ENCODE peak calls at places on chromosomes 12 and 14, in nine cellular contexts. E is activated CD4-positive, alpha-beta T cell treated with anti-CD3 and anti-CD28 coated beads, Interleukin-2, amount 50 U/mL, for 4 hours; K is HTR-8/SVneo; G is midbrain; J is iris pigment epithelial cell; Y is head of caudate nucleus; W is T-helper 1 cell; A is fibroblast of mammary gland; H is astrocyte of the spinal cord. D is an unnamed sample.

GRCh38 chr12:28611115-28611435 is 420.8 kb downstream of the CCDC91 start:
- DNase-seq in W (no peak), G (no peak), A (peak), J (peak), H (peak), K (no peak), Y (no peak), E (no peak), D (no peak)

GRCh38 chr14:43901950-43902349 is 605.1 kb downstream of the FSCB start:
- DNase-seq in A (no peak), W (no peak), G (no peak), K (no peak), Y (no peak), E (no peak), J (no peak), H (no peak), D (no peak)

GRCh38 chr12:103810108-103810507 is 30.9 kb downstream of the NT5DC3 start:
- DNase-seq in H (no peak), A (no peak), J (no peak), E (no peak), Y (no peak), K (no peak), W (no peak), G (no peak), D (no peak)

GRCh38 chr14:99039316-99040041 is 232.5 kb downstream of the BCL11B start:
- DNase-seq in H (no peak), J (no peak), E (no peak), A (no peak), Y (no peak), K (no peak), G (no peak), W (no peak), D (no peak)

GRCh38 chr14:61681413-61681812 is 13.9 kb upstream of the HIF1A start:
- DNase-seq in A (no peak), G (no peak), K (no peak), W (no peak), Y (no peak), J (no peak), E (no peak), H (no peak), D (no peak)

GRCh38 chr12:21725731-21726130 is 48.8 kb downstream of the KCNJ8 start:
- DNase-seq in K (no peak), W (no peak), A (no peak), J (no peak), E (no peak), Y (no peak), H (no peak), G (no peak), D (no peak)

GRCh38 chr14:100531591-100532121 is 55.6 kb downstream of the BEGAIN start:
- DNase-seq in K (no peak), G (no peak), W (no peak), E (no peak), H (no peak), A (no peak), J (no peak), Y (peak), D (peak)

GRCh38 chr14:54350196-54350595 is 46.6 kb upstream of the CDKN3 start:
- DNase-seq in H (peak), K (no peak), Y (no peak), J (peak), E (no peak), A (peak), G (no peak), W (no peak), D (no peak)

GRCh38 chr14:24849471-24849870 is 200.5 kb downstream of the STXBP6 start:
- DNase-seq in E (no peak), Y (no peak), G (no peak), W (no peak), J (no peak), A (peak), H (peak), K (no peak), D (no peak)

GRCh38 chr14:101354726-101355125 is 206.6 kb upstream of the DIO3 start:
- DNase-seq in H (no peak), K (no peak), A (no peak), Y (no peak), W (no peak), J (no peak), G (no peak), E (no peak), D (no peak)

GRCh38 chr14:65153101-65153500 is 50.8 kb upstream of the MAX start:
- DNase-seq in H (no peak), G (no peak), W (no peak), E (no peak), A (no peak), Y (no peak), J (no peak), K (no peak), D (peak)

GRCh38 chr12:52137746-52138145 is 54.1 kb downstream of the KRT80 start:
- DNase-seq in A (no peak), Y (no peak), E (no peak), H (no peak), W (no peak), J (no peak), K (no peak), G (no peak), D (peak)

GRCh38 chr14:22375321-22375930 is 213.6 kb downstream of the DAD1 start:
- DNase-seq in Y (no peak), W (no peak), G (peak), A (peak), E (no peak), H (peak), K (peak), J (peak), D (no peak)

GRCh38 chr12:130425698-130426245 is 88.1 kb downstream of the PIWIL1 start:
- DNase-seq in J (no peak), K (no peak), H (no peak), W (no peak), G (no peak), E (no peak), A (no peak), Y (no peak), D (peak)

GRCh38 chr14:75452324-75452723 is 24.5 kb downstream of the JDP2 start:
- DNase-seq in K (no peak), E (no peak), A (peak), G (no peak), H (peak), W (no peak), Y (no peak), J (peak), D (no peak)

GRCh38 chr12:14999421-15000047 is 26.7 kb downstream of the PDE6H start:
- DNase-seq in W (no peak), G (no peak), H (peak), J (no peak), E (no peak), A (peak), Y (no peak), K (no peak), D (no peak)

GRCh38 chr14:77830692-77831091 is 30.8 kb downstream of the ADCK1 start:
- DNase-seq in Y (no peak), W (no peak), K (no peak), J (no peak), G (no peak), H (no peak), A (no peak), E (no peak), D (no peak)

GRCh38 chr12:113093409-113094101 is 37.0 kb downstream of the DTX1 start:
- DNase-seq in W (no peak), K (no peak), G (no peak), E (no peak), Y (no peak), H (no peak), J (no peak), A (no peak), D (no peak)

GRCh38 chr12:75792687-75793086 is 238.9 kb downstream of the PHLDA1 start:
- DNase-seq in H (no peak), Y (no peak), E (no peak), A (no peak), W (no peak), K (no peak), J (no peak), G (no peak), D (no peak)

GRCh38 chr14:61562321-61563161 is 132.8 kb upstream of the HIF1A start:
- DNase-seq in E (peak), J (peak), Y (no peak), H (peak), K (peak), W (no peak), A (peak), G (no peak), D (no peak)

GRCh38 chr12:124254126-124254525 is 40.8 kb upstream of the RFLNA start:
- DNase-seq in K (no peak), W (no peak), Y (no peak), E (no peak), J (no peak), A (no peak), H (no peak), G (no peak), D (no peak)

GRCh38 chr12:26726956-26727355 is 106.0 kb downstream of the ITPR2 start:
- DNase-seq in G (no peak), Y (no peak), A (no peak), K (no peak), E (no peak), J (peak), H (peak), W (no peak), D (no peak)

GRCh38 chr14:100106260-100106659 is 41.0 kb downstream of the EVL start:
- DNase-seq in K (no peak), W (peak), A (no peak), J (no peak), Y (no peak), H (no peak), G (no peak), E (peak), D (no peak)

GRCh38 chr12:130859128-130859527 is 12.7 kb upstream of the RAN start:
- DNase-seq in Y (no peak), W (no peak), J (no peak), E (no peak), K (no peak), H (no peak), A (no peak), G (no peak), D (peak)

GRCh38 chr12:93921511-93921910 is 226.9 kb upstream of the PLXNC1 start:
- DNase-seq in E (no peak), G (no peak), A (no peak), Y (no peak), W (no peak), H (no peak), J (no peak), K (no peak), D (no peak)

GRCh38 chr12:105944628-105945027 is 194.1 kb downstream of the NUAK1 start:
- DNase-seq in H (no peak), Y (no peak), K (no peak), A (no peak), W (no peak), J (no peak), G (no peak), E (no peak), D (no peak)

GRCh38 chr14:100187247-100187833 is 27.9 kb upstream of the DEGS2 start:
- DNase-seq in J (no peak), E (no peak), K (no peak), Y (no peak), A (no peak), G (no peak), H (no peak), W (no peak), D (no peak)

GRCh38 chr14:102280376-102280962 is 24.5 kb downstream of the MOK start:
- DNase-seq in J (peak), H (peak), Y (no peak), W (no peak), K (peak), E (no peak), G (no peak), A (peak), D (no peak)

GRCh38 chr12:120043421-120043820 is 54.4 kb downstream of the BICDL1 start:
- DNase-seq in A (no peak), E (no peak), W (no peak), K (no peak), Y (no peak), H (no peak), G (no peak), J (no peak), D (no peak)

GRCh38 chr12:102169922-102170698 is 27.5 kb downstream of the PMCH start:
- DNase-seq in A (peak), W (no peak), G (peak), Y (no peak), J (peak), E (no peak), H (peak), K (peak), D (no peak)

GRCh38 chr12:81294325-81295190 is 216.7 kb downstream of the ACSS3 start:
- DNase-seq in W (no peak), E (no peak), G (no peak), A (peak), Y (peak), H (no peak), J (peak), K (no peak), D (no peak)

GRCh38 chr12:20696181-20696580 is 1.0 kb downstream of the SLCO1C1 start:
- DNase-seq in E (no peak), H (no peak), G (no peak), K (no peak), W (no peak), A (peak), J (no peak), Y (peak), D (no peak)

D was measured in spleen.